ENCODE peak calls at places on chromosomes 5 and 9, in four cellular contexts. H is colonic mucosa, C is AG09309, J is HCT116. B is an unnamed sample.

GRCh38 chr5:2610986-2611385 is 140.5 kb downstream of the IRX2 start:
- DNase-seq in H (no peak), C (no peak), J (no peak), B (no peak)

GRCh38 chr9:2725929-2726328 is 8.6 kb downstream of the KCNV2 start:
- DNase-seq in H (no peak), C (no peak), J (no peak), B (no peak)

GRCh38 chr5:79552984-79553383 is 39.0 kb upstream of the HOMER1 start:
- DNase-seq in H (no peak), C (no peak), J (no peak), B (no peak)

GRCh38 chr5:80816590-80816989 is 143.6 kb upstream of the RASGRF2 start:
- DNase-seq in H (no peak), C (no peak), J (no peak), B (no peak)

GRCh38 chr5:122145906-122146305 is 16.6 kb downstream of the ZNF474 start:
- DNase-seq in H (no peak), C (no peak), J (no peak), B (no peak)

GRCh38 chr9:133578524-133579230 is 30.5 kb downstream of the FAM163B start:
- DNase-seq in H (no peak), C (no peak), J (no peak), B (no peak)

GRCh38 chr5:178790371-178790770 is 59.9 kb upstream of the ZNF354A start:
- DNase-seq in H (no peak), C (no peak), J (no peak), B (no peak)

GRCh38 chr9:109467936-109468335 is 30.2 kb downstream of the PTPN3 start:
- DNase-seq in H (no peak), C (no peak), J (no peak), B (peak)

GRCh38 chr9:125556046-125556445 is 151.0 kb downstream of the MAPKAP1 start:
- DNase-seq in H (no peak), C (no peak), J (no peak), B (no peak)

GRCh38 chr5:171954721-171955120 is 51.7 kb downstream of the FBXW11 start:
- DNase-seq in H (no peak), C (no peak), J (no peak), B (no peak)

GRCh38 chr5:7850533-7851239 is at the start of gene CFAP90:
- DNase-seq in H (peak), C (no peak), J (no peak), B (no peak)

GRCh38 chr5:167642779-167643517 is 648.5 kb upstream of the WWC1 start:
- DNase-seq in H (no peak), C (peak), J (no peak), B (peak)

GRCh38 chr9:124242331-124243194 is 15.2 kb upstream of the NEK6 start:
- DNase-seq in H (peak), C (no peak), J (no peak), B (no peak)

GRCh38 chr9:123120131-123120530 is 86.7 kb downstream of the GPR21 start:
- DNase-seq in H (no peak), C (no peak), J (no peak), B (no peak)

GRCh38 chr9:130448035-130448624 is 3.4 kb downstream of the ASS1 start:
- DNase-seq in H (no peak), C (no peak), J (no peak), B (no peak)

GRCh38 chr9:111599092-111599947 is at the start of gene PTGR1:
- DNase-seq in H (peak), C (peak), J (peak), B (peak)

GRCh38 chr9:19493845-19494244 is 85.0 kb downstream of the ACER2 start:
- DNase-seq in H (no peak), C (no peak), J (no peak), B (no peak)

GRCh38 chr9:19495186-19496028 is 86.6 kb downstream of the ACER2 start:
- DNase-seq in H (no peak), C (no peak), J (no peak), B (no peak)

GRCh38 chr9:19490269-19490668 is 81.5 kb downstream of the ACER2 start:
- DNase-seq in H (no peak), C (no peak), J (no peak), B (no peak)

GRCh38 chr9:19492775-19493173 is 84.0 kb downstream of the ACER2 start:
- DNase-seq in H (no peak), C (no peak), J (no peak), B (no peak)

GRCh38 chr9:19493174-19493811 is 84.5 kb downstream of the ACER2 start:
- DNase-seq in H (peak), C (peak), J (peak), B (no peak)
- H3K4me3 ChIP-seq in H (peak), C (peak), J (no peak), B (no peak)

GRCh38 chr9:24828687-24829086 is 283.0 kb upstream of the IZUMO3 start:
- DNase-seq in H (no peak), C (no peak), J (no peak), B (no peak)

GRCh38 chr9:24832307-24832706 is 286.6 kb upstream of the IZUMO3 start:
- DNase-seq in H (no peak), C (no peak), J (no peak), B (no peak)
- TF ChIP-seq CTCF in H (no peak), C (no peak), J (no peak), B (peak)

DNA sequence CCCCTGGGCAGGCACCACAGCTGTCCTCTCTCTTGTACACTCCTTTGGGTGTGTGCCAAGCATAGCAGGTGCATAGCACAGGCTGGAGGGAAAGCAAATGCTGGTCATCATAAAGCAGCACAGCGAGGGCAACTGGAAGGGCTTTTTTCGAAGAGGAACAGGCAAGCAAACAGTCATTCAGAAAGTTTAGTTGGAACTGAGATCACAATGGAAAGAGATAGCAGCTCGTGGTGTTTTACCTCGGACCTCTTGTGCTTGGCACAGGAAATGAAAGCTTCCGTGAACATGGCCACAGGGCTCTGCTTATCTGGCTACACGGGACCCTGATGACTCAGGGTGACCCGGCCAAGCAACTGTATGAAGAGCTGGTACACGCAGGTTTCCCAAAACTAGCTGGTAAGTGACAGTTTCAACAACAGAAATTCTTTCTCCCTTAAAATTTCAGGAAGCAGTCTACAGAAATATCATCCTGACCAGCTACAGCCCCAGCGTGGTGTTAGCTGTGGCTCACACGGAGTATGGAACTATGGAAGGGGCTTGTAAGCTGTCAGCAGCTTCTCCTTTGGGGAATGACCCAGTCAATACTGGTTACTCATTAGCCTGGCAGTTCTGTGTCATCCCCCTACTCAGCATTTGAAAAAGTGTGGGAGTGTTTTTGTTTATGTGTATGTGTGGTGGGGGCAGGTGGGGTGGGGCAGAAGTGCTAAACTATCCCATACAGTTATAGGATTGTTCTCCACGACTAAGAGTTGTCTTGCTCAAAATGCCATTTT is 48.1 kb downstream of the POC5 start:
- DNase-seq in H (peak), C (no peak), J (no peak), B (no peak)
- H3K4me3 ChIP-seq in H (peak), C (no peak), J (no peak), B (no peak)

DNA sequence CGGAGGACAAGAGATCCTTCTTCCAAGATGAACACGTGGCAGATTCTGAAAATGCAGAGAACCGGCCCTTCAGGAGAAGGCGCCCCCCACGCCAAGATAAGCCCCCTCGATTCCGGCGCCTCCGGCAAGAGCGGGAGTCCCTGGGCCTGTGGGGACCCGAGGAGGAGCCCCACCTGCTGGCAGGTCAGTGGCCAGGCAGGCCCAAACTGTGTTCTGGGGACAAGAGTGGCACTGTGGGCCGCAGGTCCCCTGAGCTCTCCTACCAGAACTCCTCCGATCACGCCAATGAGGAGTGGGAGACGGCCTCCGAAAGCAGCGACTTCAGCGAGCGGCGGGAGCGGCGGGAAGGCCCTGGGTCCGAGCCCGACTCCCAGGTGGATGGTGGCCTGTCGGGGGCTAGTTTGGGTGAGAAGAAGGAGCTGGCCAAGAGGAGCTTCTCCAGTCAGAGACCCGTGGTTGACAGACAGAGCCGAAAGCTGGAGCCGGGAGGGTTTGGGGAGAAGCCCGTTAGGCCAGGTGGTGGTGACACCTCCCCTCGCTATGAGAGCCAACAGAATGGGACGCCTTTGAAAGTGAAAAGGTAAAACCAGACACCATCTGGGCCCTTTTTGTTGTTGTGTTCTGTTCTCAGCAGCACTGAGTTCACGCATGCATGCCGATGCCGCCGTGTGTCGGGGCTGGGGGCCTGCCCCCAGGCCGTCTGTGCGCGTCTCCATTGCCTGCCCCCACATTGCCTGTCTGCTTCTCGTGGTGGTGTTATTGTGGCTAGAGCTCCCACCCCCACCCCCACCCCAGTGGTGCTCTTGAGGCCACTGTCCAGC is 26.6 kb upstream of the POMT1 start:
- DNase-seq in H (no peak), C (no peak), J (no peak), B (no peak)
- TF ChIP-seq CTCF in H (no peak), C (peak), J (no peak), B (peak)

GRCh38 chr9:96856363-96857286 is 2.3 kb upstream of the ZNF782 start:
- DNase-seq in H (peak), C (peak), J (peak), B (peak)

GRCh38 chr9:96854073-96854876 is at the start of gene ZNF782:
- DNase-seq in H (peak), C (peak), J (peak), B (peak)

GRCh38 chr9:96853711-96854072 is 622 bp downstream of the ZNF782 start:
- DNase-seq in H (no peak), C (no peak), J (no peak), B (no peak)

GRCh38 chr9:96852676-96853075 is 1.6 kb downstream of the ZNF782 start:
- DNase-seq in H (no peak), C (no peak), J (no peak), B (no peak)

GRCh38 chr9:96854877-96855273 is 561 bp upstream of the ZNF782 start:
- DNase-seq in H (no peak), C (no peak), J (no peak), B (no peak)
- H3K4me3 ChIP-seq in H (peak), C (peak), J (no peak), B (peak)